ENCODE peak calls at places on chromosomes 2 and 18, in eight cellular contexts. One of them, this sample, is unnamed.
A peak's percentile ranks its signal among the peaks of the same experiment; 100 is the strongest.

GRCh38 chr2:209316141-209316540 is 107.7 kb upstream of the MAP2 start:
- DNase-seq in CD8-positive, alpha-beta T cell: no peak
- DNase-seq in IMR-90: no peak
- DNase-seq in esophagus squamous epithelium: no peak
- DNase-seq in SJCRH30: no peak
- DNase-seq in astrocyte of the spinal cord: no peak
- DNase-seq in mammary epithelial cell: no peak
- DNase-seq in pancreas: no peak
- DNase-seq in this sample: no peak

GRCh38 chr2:176502619-176503018 is 233.4 kb downstream of the MTX2 start:
- DNase-seq in astrocyte of the spinal cord: no peak
- DNase-seq in SJCRH30: no peak
- DNase-seq in IMR-90: no peak
- DNase-seq in CD8-positive, alpha-beta T cell: no peak
- DNase-seq in esophagus squamous epithelium: no peak
- DNase-seq in pancreas: no peak
- DNase-seq in mammary epithelial cell: no peak
- DNase-seq in this sample: no peak

GRCh38 chr18:50424877-50425690 is 50.2 kb downstream of the SKA1 start:
- DNase-seq in CD8-positive, alpha-beta T cell: no peak
- DNase-seq in mammary epithelial cell: peak; percentile 3
- DNase-seq in pancreas: peak; percentile 93
- DNase-seq in IMR-90: peak; percentile 50
- DNase-seq in esophagus squamous epithelium: no peak
- DNase-seq in SJCRH30: no peak
- DNase-seq in astrocyte of the spinal cord: no peak
- DNase-seq in this sample: peak; percentile 98

GRCh38 chr18:54147439-54147838 is 77.0 kb downstream of the MBD2 start:
- DNase-seq in astrocyte of the spinal cord: no peak
- DNase-seq in CD8-positive, alpha-beta T cell: no peak
- DNase-seq in pancreas: no peak
- DNase-seq in esophagus squamous epithelium: no peak
- DNase-seq in SJCRH30: peak; percentile 24
- DNase-seq in IMR-90: no peak
- DNase-seq in mammary epithelial cell: no peak
- DNase-seq in this sample: no peak

GRCh38 chr2:166147883-166148282 is 20.1 kb upstream of the SCN1A start:
- DNase-seq in IMR-90: no peak
- DNase-seq in pancreas: no peak
- DNase-seq in astrocyte of the spinal cord: no peak
- DNase-seq in CD8-positive, alpha-beta T cell: no peak
- DNase-seq in mammary epithelial cell: no peak
- DNase-seq in esophagus squamous epithelium: no peak
- DNase-seq in SJCRH30: no peak
- DNase-seq in this sample: peak; percentile 16

GRCh38 chr2:54556659-54557121 is 100.6 kb downstream of the SPTBN1 start:
- DNase-seq in IMR-90: peak; percentile 83
- DNase-seq in CD8-positive, alpha-beta T cell: no peak
- DNase-seq in mammary epithelial cell: peak; percentile 58
- DNase-seq in esophagus squamous epithelium: no peak
- DNase-seq in SJCRH30: no peak
- DNase-seq in pancreas: no peak
- DNase-seq in astrocyte of the spinal cord: peak; percentile 80
- DNase-seq in this sample: peak; percentile 87

GRCh38 chr2:24329700-24330099 is 30.6 kb downstream of the ITSN2 start:
- DNase-seq in astrocyte of the spinal cord: no peak
- DNase-seq in pancreas: no peak
- DNase-seq in esophagus squamous epithelium: no peak
- DNase-seq in mammary epithelial cell: no peak
- DNase-seq in IMR-90: no peak
- DNase-seq in SJCRH30: no peak
- DNase-seq in CD8-positive, alpha-beta T cell: no peak
- DNase-seq in this sample: no peak

GRCh38 chr2:27966466-27966865 is 75.9 kb downstream of the BABAM2 start:
- DNase-seq in astrocyte of the spinal cord: peak; percentile 74
- DNase-seq in esophagus squamous epithelium: no peak
- DNase-seq in CD8-positive, alpha-beta T cell: no peak
- DNase-seq in IMR-90: peak; percentile 15
- DNase-seq in pancreas: no peak
- DNase-seq in SJCRH30: no peak
- DNase-seq in mammary epithelial cell: no peak
- DNase-seq in this sample: peak; percentile 64

GRCh38 chr2:96072746-96073145 is 38.0 kb upstream of the GPAT2 start:
- DNase-seq in pancreas: no peak
- DNase-seq in mammary epithelial cell: no peak
- DNase-seq in astrocyte of the spinal cord: no peak
- DNase-seq in SJCRH30: no peak
- DNase-seq in esophagus squamous epithelium: no peak
- DNase-seq in CD8-positive, alpha-beta T cell: no peak
- DNase-seq in IMR-90: no peak
- DNase-seq in this sample: no peak

GRCh38 chr2:45610281-45611019 is 617 bp downstream of the SRBD1 start:
- DNase-seq in esophagus squamous epithelium: no peak
- DNase-seq in mammary epithelial cell: peak; percentile 70
- DNase-seq in astrocyte of the spinal cord: peak; percentile 69
- DNase-seq in pancreas: peak; percentile 40
- DNase-seq in SJCRH30: peak; percentile 89
- DNase-seq in IMR-90: peak; percentile 59
- DNase-seq in CD8-positive, alpha-beta T cell: no peak
- DNase-seq in this sample: peak; percentile 78

GRCh38 chr2:37418956-37419355 is 74.5 kb downstream of the QPCT start:
- DNase-seq in mammary epithelial cell: peak; percentile 11
- DNase-seq in CD8-positive, alpha-beta T cell: no peak
- DNase-seq in astrocyte of the spinal cord: no peak
- DNase-seq in IMR-90: peak; percentile 58
- DNase-seq in esophagus squamous epithelium: no peak
- DNase-seq in pancreas: no peak
- DNase-seq in SJCRH30: no peak
- DNase-seq in this sample: no peak

GRCh38 chr18:47871288-47871687 is 59.2 kb downstream of the SMAD2 start:
- DNase-seq in SJCRH30: no peak
- DNase-seq in IMR-90: no peak
- DNase-seq in astrocyte of the spinal cord: no peak
- DNase-seq in pancreas: no peak
- DNase-seq in CD8-positive, alpha-beta T cell: no peak
- DNase-seq in esophagus squamous epithelium: no peak
- DNase-seq in mammary epithelial cell: no peak
- DNase-seq in this sample: no peak

GRCh38 chr2:38462121-38462634 is 85.1 kb upstream of the ATL2 start:
- DNase-seq in pancreas: no peak
- DNase-seq in esophagus squamous epithelium: no peak
- DNase-seq in IMR-90: peak; percentile 94
- DNase-seq in astrocyte of the spinal cord: peak; percentile 96
- DNase-seq in mammary epithelial cell: peak; percentile 100
- DNase-seq in SJCRH30: peak; percentile 94
- DNase-seq in CD8-positive, alpha-beta T cell: no peak
- DNase-seq in this sample: peak; percentile 94

GRCh38 chr2:45964226-45964841 is 312.9 kb downstream of the PRKCE start:
- DNase-seq in astrocyte of the spinal cord: peak; percentile 93
- DNase-seq in esophagus squamous epithelium: peak; percentile 4
- DNase-seq in CD8-positive, alpha-beta T cell: no peak
- DNase-seq in pancreas: peak; percentile 26
- DNase-seq in IMR-90: peak; percentile 90
- DNase-seq in SJCRH30: peak; percentile 70
- DNase-seq in mammary epithelial cell: peak; percentile 99
- DNase-seq in this sample: peak; percentile 94

GRCh38 chr2:886072-887022 is 64.3 kb upstream of the SNTG2 start:
- DNase-seq in CD8-positive, alpha-beta T cell: no peak
- DNase-seq in mammary epithelial cell: no peak
- DNase-seq in IMR-90: no peak
- DNase-seq in SJCRH30: no peak
- DNase-seq in esophagus squamous epithelium: no peak
- DNase-seq in pancreas: no peak
- DNase-seq in astrocyte of the spinal cord: no peak
- DNase-seq in this sample: no peak

GRCh38 chr2:51620830-51621229 is 588.9 kb upstream of the NRXN1 start:
- DNase-seq in mammary epithelial cell: no peak
- DNase-seq in pancreas: no peak
- DNase-seq in SJCRH30: no peak
- DNase-seq in IMR-90: peak; percentile 45
- DNase-seq in astrocyte of the spinal cord: peak; percentile 8
- DNase-seq in esophagus squamous epithelium: no peak
- DNase-seq in CD8-positive, alpha-beta T cell: no peak
- DNase-seq in this sample: peak; percentile 48

GRCh38 chr18:41657189-41657588 is 297.8 kb upstream of the PIK3C3 start:
- DNase-seq in esophagus squamous epithelium: no peak
- DNase-seq in SJCRH30: no peak
- DNase-seq in astrocyte of the spinal cord: no peak
- DNase-seq in CD8-positive, alpha-beta T cell: no peak
- DNase-seq in pancreas: no peak
- DNase-seq in mammary epithelial cell: no peak
- DNase-seq in IMR-90: no peak
- DNase-seq in this sample: no peak

GRCh38 chr18:41665210-41665609 is 289.8 kb upstream of the PIK3C3 start:
- DNase-seq in esophagus squamous epithelium: no peak
- DNase-seq in IMR-90: no peak
- DNase-seq in mammary epithelial cell: no peak
- DNase-seq in CD8-positive, alpha-beta T cell: no peak
- DNase-seq in astrocyte of the spinal cord: no peak
- DNase-seq in SJCRH30: no peak
- DNase-seq in pancreas: no peak
- DNase-seq in this sample: no peak

GRCh38 chr18:41666251-41666650 is 288.8 kb upstream of the PIK3C3 start:
- DNase-seq in SJCRH30: no peak
- DNase-seq in IMR-90: no peak
- DNase-seq in CD8-positive, alpha-beta T cell: no peak
- DNase-seq in pancreas: no peak
- DNase-seq in astrocyte of the spinal cord: no peak
- DNase-seq in mammary epithelial cell: no peak
- DNase-seq in esophagus squamous epithelium: no peak
- DNase-seq in this sample: no peak

GRCh38 chr18:41655074-41655473 is 300.0 kb upstream of the PIK3C3 start:
- DNase-seq in IMR-90: no peak
- DNase-seq in pancreas: no peak
- DNase-seq in mammary epithelial cell: no peak
- DNase-seq in astrocyte of the spinal cord: no peak
- DNase-seq in esophagus squamous epithelium: no peak
- DNase-seq in CD8-positive, alpha-beta T cell: no peak
- DNase-seq in SJCRH30: no peak
- DNase-seq in this sample: peak; percentile 34

GRCh38 chr18:41660654-41661053 is 294.4 kb upstream of the PIK3C3 start:
- DNase-seq in pancreas: no peak
- DNase-seq in IMR-90: no peak
- DNase-seq in astrocyte of the spinal cord: no peak
- DNase-seq in esophagus squamous epithelium: no peak
- DNase-seq in SJCRH30: no peak
- DNase-seq in mammary epithelial cell: peak; percentile 29
- DNase-seq in CD8-positive, alpha-beta T cell: no peak
- DNase-seq in this sample: no peak
- H3K4me3 ChIP-seq in pancreas: no peak overlapping the region
- H3K4me3 ChIP-seq in IMR-90: no peak overlapping the region
- H3K4me3 ChIP-seq in astrocyte of the spinal cord: no peak overlapping the region
- H3K4me3 ChIP-seq in esophagus squamous epithelium: no peak overlapping the region
- H3K4me3 ChIP-seq in SJCRH30: no peak overlapping the region
- H3K4me3 ChIP-seq in mammary epithelial cell: no peak overlapping the region
- H3K4me3 ChIP-seq in CD8-positive, alpha-beta T cell: no peak overlapping the region
- H3K4me3 ChIP-seq in this sample: no peak overlapping the region

GRCh38 chr2:224948859-224949258 is 93.4 kb downstream of the DOCK10 start:
- DNase-seq in esophagus squamous epithelium: no peak
- DNase-seq in astrocyte of the spinal cord: peak; percentile 48
- DNase-seq in mammary epithelial cell: peak; percentile 45
- DNase-seq in IMR-90: peak; percentile 75
- DNase-seq in SJCRH30: peak; percentile 33
- DNase-seq in pancreas: no peak
- DNase-seq in CD8-positive, alpha-beta T cell: no peak
- DNase-seq in this sample: peak; percentile 69

GRCh38 chr2:224947566-224947965 is 94.7 kb downstream of the DOCK10 start:
- DNase-seq in pancreas: no peak
- DNase-seq in mammary epithelial cell: no peak
- DNase-seq in SJCRH30: peak; percentile 15
- DNase-seq in esophagus squamous epithelium: no peak
- DNase-seq in CD8-positive, alpha-beta T cell: no peak
- DNase-seq in IMR-90: peak; percentile 22
- DNase-seq in astrocyte of the spinal cord: no peak
- DNase-seq in this sample: no peak

GRCh38 chr2:224945134-224945533 is 97.1 kb downstream of the DOCK10 start:
- DNase-seq in esophagus squamous epithelium: no peak
- DNase-seq in mammary epithelial cell: no peak
- DNase-seq in CD8-positive, alpha-beta T cell: no peak
- DNase-seq in astrocyte of the spinal cord: no peak
- DNase-seq in SJCRH30: no peak
- DNase-seq in IMR-90: no peak
- DNase-seq in pancreas: no peak
- DNase-seq in this sample: peak; percentile 39

GRCh38 chr2:224948005-224948404 is 94.3 kb downstream of the DOCK10 start:
- DNase-seq in esophagus squamous epithelium: no peak
- DNase-seq in pancreas: no peak
- DNase-seq in SJCRH30: peak; percentile 61
- DNase-seq in astrocyte of the spinal cord: no peak
- DNase-seq in CD8-positive, alpha-beta T cell: no peak
- DNase-seq in mammary epithelial cell: no peak
- DNase-seq in IMR-90: no peak
- DNase-seq in this sample: no peak

GRCh38 chr2:224946911-224947310 is 95.4 kb downstream of the DOCK10 start:
- DNase-seq in SJCRH30: peak; percentile 43
- DNase-seq in CD8-positive, alpha-beta T cell: no peak
- DNase-seq in esophagus squamous epithelium: no peak
- DNase-seq in mammary epithelial cell: peak; percentile 43
- DNase-seq in astrocyte of the spinal cord: peak; percentile 82
- DNase-seq in IMR-90: peak; percentile 92
- DNase-seq in pancreas: no peak
- DNase-seq in this sample: peak; percentile 93
- H3K4me3 ChIP-seq in SJCRH30: peak overlapping the region; percentile 3
- H3K4me3 ChIP-seq in CD8-positive, alpha-beta T cell: peak overlapping the region; percentile 76
- H3K4me3 ChIP-seq in esophagus squamous epithelium: no peak overlapping the region
- H3K4me3 ChIP-seq in mammary epithelial cell: no peak overlapping the region
- H3K4me3 ChIP-seq in astrocyte of the spinal cord: peak overlapping the region; percentile 28
- H3K4me3 ChIP-seq in IMR-90: peak overlapping the region; percentile 48
- H3K4me3 ChIP-seq in pancreas: peak overlapping the region; percentile 2
- H3K4me3 ChIP-seq in this sample: no peak overlapping the region

DNA sequence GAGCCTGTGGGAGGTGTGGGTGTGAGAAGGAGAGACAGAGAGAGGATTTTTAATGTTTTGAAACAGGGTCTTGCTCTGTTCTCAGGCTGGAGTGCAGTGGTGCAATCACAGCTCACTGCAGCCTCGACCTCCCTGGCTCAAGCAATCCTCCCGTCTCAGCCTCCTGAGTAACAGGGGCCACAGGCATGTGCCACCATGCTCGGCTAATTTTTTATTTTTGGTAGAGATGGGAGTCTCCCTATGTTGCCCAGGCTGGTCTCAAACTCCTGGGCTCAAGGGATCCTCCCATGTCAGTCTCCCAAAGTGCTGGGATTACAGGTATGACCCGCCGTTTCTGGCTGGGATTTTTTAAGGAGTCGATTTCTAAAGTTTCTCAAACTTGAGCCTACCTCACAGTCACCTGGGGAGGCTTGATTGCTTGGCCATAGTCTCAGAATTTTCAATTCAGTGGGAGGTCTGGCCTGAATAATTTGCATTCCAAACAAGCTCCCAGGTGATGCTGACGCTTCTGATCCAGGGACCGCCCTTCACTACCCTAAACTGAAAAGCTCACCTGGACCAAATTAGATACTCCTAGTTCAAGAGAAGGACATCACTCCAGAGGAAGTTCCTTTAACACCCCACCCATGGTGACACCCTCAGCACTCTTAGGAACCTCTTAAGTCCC is 70.8 kb upstream of the SLC1A4 start:
- DNase-seq in mammary epithelial cell: no peak
- DNase-seq in CD8-positive, alpha-beta T cell: no peak
- DNase-seq in IMR-90: no peak
- DNase-seq in pancreas: no peak
- DNase-seq in SJCRH30: no peak
- DNase-seq in esophagus squamous epithelium: no peak
- DNase-seq in astrocyte of the spinal cord: no peak
- DNase-seq in this sample: no peak
- H3K4me3 ChIP-seq in mammary epithelial cell: no peak overlapping the region
- H3K4me3 ChIP-seq in CD8-positive, alpha-beta T cell: peak overlapping the region; percentile 59
- H3K4me3 ChIP-seq in IMR-90: no peak overlapping the region
- H3K4me3 ChIP-seq in pancreas: peak overlapping the region; percentile 42
- H3K4me3 ChIP-seq in SJCRH30: peak overlapping the region; percentile 49
- H3K4me3 ChIP-seq in esophagus squamous epithelium: peak overlapping the region; percentile 19
- H3K4me3 ChIP-seq in astrocyte of the spinal cord: peak overlapping the region; percentile 43
- H3K4me3 ChIP-seq in this sample: no peak overlapping the region

GRCh38 chr18:59273936-59274928 is 978 bp upstream of the RAX start:
- DNase-seq in esophagus squamous epithelium: no peak
- DNase-seq in astrocyte of the spinal cord: no peak
- DNase-seq in CD8-positive, alpha-beta T cell: no peak
- DNase-seq in SJCRH30: no peak
- DNase-seq in mammary epithelial cell: no peak
- DNase-seq in pancreas: no peak
- DNase-seq in IMR-90: no peak
- DNase-seq in this sample: no peak
- H3K4me3 ChIP-seq in esophagus squamous epithelium: no peak overlapping the region
- H3K4me3 ChIP-seq in astrocyte of the spinal cord: no peak overlapping the region
- H3K4me3 ChIP-seq in CD8-positive, alpha-beta T cell: no peak overlapping the region
- H3K4me3 ChIP-seq in SJCRH30: no peak overlapping the region
- H3K4me3 ChIP-seq in mammary epithelial cell: no peak overlapping the region
- H3K4me3 ChIP-seq in pancreas: peak overlapping the region; percentile 32
- H3K4me3 ChIP-seq in IMR-90: no peak overlapping the region
- H3K4me3 ChIP-seq in this sample: no peak overlapping the region

This sample was measured in cardiac fibroblast.